ENCODE peak calls at places on chromosomes 4 and X, in five cellular contexts. One of them, this sample, is unnamed.
A peak's percentile ranks its signal among the peaks of the same experiment; 100 is the strongest.

GRCh38 chrX:131366387-131366786 is 77.3 kb upstream of the IGSF1 start:
- DNase-seq in activated T-helper 1 cell treated with anti-CD3 and anti-CD28 coated beads, Interleukin-2, amount 50 U/mL, for 16 hours: no peak
- DNase-seq in heart left ventricle: no peak
- DNase-seq in activated T-cell treated with anti-CD3 and anti-CD28 coated beads, Interleukin-2, amount 50 U/mL, for 24 hours: no peak
- DNase-seq in PC-9: no peak
- DNase-seq in this sample: no peak

GRCh38 chrX:124239911-124240310 is 92.5 kb upstream of the TEX13D start:
- DNase-seq in activated T-cell treated with anti-CD3 and anti-CD28 coated beads, Interleukin-2, amount 50 U/mL, for 24 hours: no peak
- DNase-seq in activated T-helper 1 cell treated with anti-CD3 and anti-CD28 coated beads, Interleukin-2, amount 50 U/mL, for 16 hours: no peak
- DNase-seq in PC-9: no peak
- DNase-seq in heart left ventricle: no peak
- DNase-seq in this sample: no peak

GRCh38 chrX:114615765-114616164 is 31.9 kb downstream of the HTR2C start:
- DNase-seq in activated T-helper 1 cell treated with anti-CD3 and anti-CD28 coated beads, Interleukin-2, amount 50 U/mL, for 16 hours: no peak
- DNase-seq in heart left ventricle: no peak
- DNase-seq in PC-9: no peak
- DNase-seq in activated T-cell treated with anti-CD3 and anti-CD28 coated beads, Interleukin-2, amount 50 U/mL, for 24 hours: no peak
- DNase-seq in this sample: no peak

GRCh38 chrX:16462912-16463311 is 187.0 kb upstream of the S100G start:
- DNase-seq in heart left ventricle: no peak
- DNase-seq in activated T-helper 1 cell treated with anti-CD3 and anti-CD28 coated beads, Interleukin-2, amount 50 U/mL, for 16 hours: no peak
- DNase-seq in PC-9: no peak
- DNase-seq in activated T-cell treated with anti-CD3 and anti-CD28 coated beads, Interleukin-2, amount 50 U/mL, for 24 hours: no peak
- DNase-seq in this sample: no peak

GRCh38 chr4:152536545-152537182 is 772 bp upstream of the FBXW7 start:
- DNase-seq in heart left ventricle: peak; percentile 28
- DNase-seq in activated T-cell treated with anti-CD3 and anti-CD28 coated beads, Interleukin-2, amount 50 U/mL, for 24 hours: no peak
- DNase-seq in PC-9: peak; percentile 35
- DNase-seq in activated T-helper 1 cell treated with anti-CD3 and anti-CD28 coated beads, Interleukin-2, amount 50 U/mL, for 16 hours: no peak
- DNase-seq in this sample: no peak

GRCh38 chr4:177938226-177938625 is 496.0 kb upstream of the AGA start:
- DNase-seq in activated T-helper 1 cell treated with anti-CD3 and anti-CD28 coated beads, Interleukin-2, amount 50 U/mL, for 16 hours: no peak
- DNase-seq in activated T-cell treated with anti-CD3 and anti-CD28 coated beads, Interleukin-2, amount 50 U/mL, for 24 hours: no peak
- DNase-seq in heart left ventricle: no peak
- DNase-seq in PC-9: no peak
- DNase-seq in this sample: no peak

GRCh38 chr4:125681240-125681639 is 366.5 kb downstream of the FAT4 start:
- DNase-seq in activated T-cell treated with anti-CD3 and anti-CD28 coated beads, Interleukin-2, amount 50 U/mL, for 24 hours: no peak
- DNase-seq in PC-9: no peak
- DNase-seq in activated T-helper 1 cell treated with anti-CD3 and anti-CD28 coated beads, Interleukin-2, amount 50 U/mL, for 16 hours: no peak
- DNase-seq in heart left ventricle: no peak
- DNase-seq in this sample: no peak

GRCh38 chrX:1564750-1565683 is 26.4 kb upstream of the AKAP17A start:
- DNase-seq in heart left ventricle: no peak
- DNase-seq in activated T-cell treated with anti-CD3 and anti-CD28 coated beads, Interleukin-2, amount 50 U/mL, for 24 hours: no peak
- DNase-seq in PC-9: no peak
- DNase-seq in activated T-helper 1 cell treated with anti-CD3 and anti-CD28 coated beads, Interleukin-2, amount 50 U/mL, for 16 hours: no peak
- DNase-seq in this sample: no peak

GRCh38 chr4:16530688-16531635 is 304.7 kb upstream of the TAPT1 start:
- DNase-seq in PC-9: no peak
- DNase-seq in activated T-cell treated with anti-CD3 and anti-CD28 coated beads, Interleukin-2, amount 50 U/mL, for 24 hours: no peak
- DNase-seq in activated T-helper 1 cell treated with anti-CD3 and anti-CD28 coated beads, Interleukin-2, amount 50 U/mL, for 16 hours: no peak
- DNase-seq in heart left ventricle: no peak
- DNase-seq in this sample: no peak

GRCh38 chr4:98603683-98604573 is 54.5 kb downstream of the TSPAN5 start:
- DNase-seq in PC-9: no peak
- DNase-seq in activated T-cell treated with anti-CD3 and anti-CD28 coated beads, Interleukin-2, amount 50 U/mL, for 24 hours: no peak
- DNase-seq in heart left ventricle: no peak
- DNase-seq in activated T-helper 1 cell treated with anti-CD3 and anti-CD28 coated beads, Interleukin-2, amount 50 U/mL, for 16 hours: no peak
- DNase-seq in this sample: no peak

GRCh38 chrX:149570668-149571067 is 16.6 kb downstream of the MAGEA9B start:
- DNase-seq in activated T-helper 1 cell treated with anti-CD3 and anti-CD28 coated beads, Interleukin-2, amount 50 U/mL, for 16 hours: no peak
- DNase-seq in heart left ventricle: no peak
- DNase-seq in PC-9: peak; percentile 95
- DNase-seq in activated T-cell treated with anti-CD3 and anti-CD28 coated beads, Interleukin-2, amount 50 U/mL, for 24 hours: no peak
- DNase-seq in this sample: peak; percentile 73

GRCh38 chrX:147803948-147804347 is 107.8 kb upstream of the FMR1 start:
- DNase-seq in activated T-helper 1 cell treated with anti-CD3 and anti-CD28 coated beads, Interleukin-2, amount 50 U/mL, for 16 hours: no peak
- DNase-seq in PC-9: no peak
- DNase-seq in heart left ventricle: no peak
- DNase-seq in activated T-cell treated with anti-CD3 and anti-CD28 coated beads, Interleukin-2, amount 50 U/mL, for 24 hours: no peak
- DNase-seq in this sample: no peak

GRCh38 chr4:103424853-103425252 is 226.7 kb upstream of the CENPE start:
- DNase-seq in activated T-cell treated with anti-CD3 and anti-CD28 coated beads, Interleukin-2, amount 50 U/mL, for 24 hours: no peak
- DNase-seq in heart left ventricle: no peak
- DNase-seq in activated T-helper 1 cell treated with anti-CD3 and anti-CD28 coated beads, Interleukin-2, amount 50 U/mL, for 16 hours: no peak
- DNase-seq in PC-9: peak; percentile 88
- DNase-seq in this sample: no peak

GRCh38 chr4:56400560-56400959 is 13.3 kb upstream of the AASDH start:
- DNase-seq in activated T-cell treated with anti-CD3 and anti-CD28 coated beads, Interleukin-2, amount 50 U/mL, for 24 hours: no peak
- DNase-seq in activated T-helper 1 cell treated with anti-CD3 and anti-CD28 coated beads, Interleukin-2, amount 50 U/mL, for 16 hours: no peak
- DNase-seq in heart left ventricle: no peak
- DNase-seq in PC-9: no peak
- DNase-seq in this sample: no peak

GRCh38 chrX:49198540-49199314 is 1.3 kb downstream of the SYP start:
- DNase-seq in PC-9: no peak
- DNase-seq in activated T-cell treated with anti-CD3 and anti-CD28 coated beads, Interleukin-2, amount 50 U/mL, for 24 hours: no peak
- DNase-seq in heart left ventricle: no peak
- DNase-seq in activated T-helper 1 cell treated with anti-CD3 and anti-CD28 coated beads, Interleukin-2, amount 50 U/mL, for 16 hours: no peak
- DNase-seq in this sample: no peak

GRCh38 chrX:154300815-154301214 is 5.2 kb downstream of the TKTL1 start:
- DNase-seq in activated T-helper 1 cell treated with anti-CD3 and anti-CD28 coated beads, Interleukin-2, amount 50 U/mL, for 16 hours: no peak
- DNase-seq in PC-9: no peak
- DNase-seq in activated T-cell treated with anti-CD3 and anti-CD28 coated beads, Interleukin-2, amount 50 U/mL, for 24 hours: no peak
- DNase-seq in heart left ventricle: no peak
- DNase-seq in this sample: no peak

GRCh38 chr4:76801621-76802545 is 96.1 kb downstream of the SOWAHB start:
- DNase-seq in heart left ventricle: peak; percentile 45
- DNase-seq in activated T-helper 1 cell treated with anti-CD3 and anti-CD28 coated beads, Interleukin-2, amount 50 U/mL, for 16 hours: no peak
- DNase-seq in activated T-cell treated with anti-CD3 and anti-CD28 coated beads, Interleukin-2, amount 50 U/mL, for 24 hours: no peak
- DNase-seq in PC-9: no peak
- DNase-seq in this sample: no peak

GRCh38 chr4:5632571-5632970 is 75.8 kb downstream of the EVC2 start:
- DNase-seq in PC-9: no peak
- DNase-seq in heart left ventricle: no peak
- DNase-seq in activated T-helper 1 cell treated with anti-CD3 and anti-CD28 coated beads, Interleukin-2, amount 50 U/mL, for 16 hours: no peak
- DNase-seq in activated T-cell treated with anti-CD3 and anti-CD28 coated beads, Interleukin-2, amount 50 U/mL, for 24 hours: no peak
- DNase-seq in this sample: peak; percentile 28

GRCh38 chr4:39044947-39045734 is 12.9 kb upstream of the TMEM156 start:
- DNase-seq in PC-9: no peak
- DNase-seq in heart left ventricle: no peak
- DNase-seq in activated T-cell treated with anti-CD3 and anti-CD28 coated beads, Interleukin-2, amount 50 U/mL, for 24 hours: no peak
- DNase-seq in activated T-helper 1 cell treated with anti-CD3 and anti-CD28 coated beads, Interleukin-2, amount 50 U/mL, for 16 hours: no peak
- DNase-seq in this sample: peak; percentile 42

GRCh38 chr4:139901516-139902327 is 236.1 kb downstream of the MGST2 start:
- DNase-seq in PC-9: no peak
- DNase-seq in activated T-helper 1 cell treated with anti-CD3 and anti-CD28 coated beads, Interleukin-2, amount 50 U/mL, for 16 hours: no peak
- DNase-seq in heart left ventricle: no peak
- DNase-seq in activated T-cell treated with anti-CD3 and anti-CD28 coated beads, Interleukin-2, amount 50 U/mL, for 24 hours: no peak
- DNase-seq in this sample: no peak

GRCh38 chrX:72018277-72019112 is 107.8 kb downstream of the NHSL2 start:
- DNase-seq in activated T-cell treated with anti-CD3 and anti-CD28 coated beads, Interleukin-2, amount 50 U/mL, for 24 hours: peak; percentile 87
- DNase-seq in activated T-helper 1 cell treated with anti-CD3 and anti-CD28 coated beads, Interleukin-2, amount 50 U/mL, for 16 hours: peak; percentile 61
- DNase-seq in heart left ventricle: peak; percentile 85
- DNase-seq in PC-9: peak; percentile 66
- DNase-seq in this sample: peak; percentile 82

GRCh38 chr4:125620066-125620850 is 305.5 kb downstream of the FAT4 start:
- DNase-seq in PC-9: no peak
- DNase-seq in activated T-cell treated with anti-CD3 and anti-CD28 coated beads, Interleukin-2, amount 50 U/mL, for 24 hours: no peak
- DNase-seq in heart left ventricle: no peak
- DNase-seq in activated T-helper 1 cell treated with anti-CD3 and anti-CD28 coated beads, Interleukin-2, amount 50 U/mL, for 16 hours: no peak
- DNase-seq in this sample: no peak

GRCh38 chrX:29478336-29479069 is 736.9 kb upstream of the MAGEB2 start:
- DNase-seq in heart left ventricle: no peak
- DNase-seq in activated T-cell treated with anti-CD3 and anti-CD28 coated beads, Interleukin-2, amount 50 U/mL, for 24 hours: no peak
- DNase-seq in PC-9: no peak
- DNase-seq in activated T-helper 1 cell treated with anti-CD3 and anti-CD28 coated beads, Interleukin-2, amount 50 U/mL, for 16 hours: no peak
- DNase-seq in this sample: peak; percentile 1

GRCh38 chr4:159071969-159072765 is 30.7 kb upstream of the RAPGEF2 start:
- DNase-seq in PC-9: no peak
- DNase-seq in heart left ventricle: no peak
- DNase-seq in activated T-cell treated with anti-CD3 and anti-CD28 coated beads, Interleukin-2, amount 50 U/mL, for 24 hours: no peak
- DNase-seq in activated T-helper 1 cell treated with anti-CD3 and anti-CD28 coated beads, Interleukin-2, amount 50 U/mL, for 16 hours: no peak
- DNase-seq in this sample: no peak

GRCh38 chr4:7417639-7418038 is 17.1 kb downstream of the PSAPL1 start:
- DNase-seq in activated T-helper 1 cell treated with anti-CD3 and anti-CD28 coated beads, Interleukin-2, amount 50 U/mL, for 16 hours: no peak
- DNase-seq in activated T-cell treated with anti-CD3 and anti-CD28 coated beads, Interleukin-2, amount 50 U/mL, for 24 hours: peak; percentile 3
- DNase-seq in PC-9: no peak
- DNase-seq in heart left ventricle: no peak
- DNase-seq in this sample: no peak

GRCh38 chr4:78656968-78657445 is 105.4 kb downstream of the ANXA3 start:
- DNase-seq in PC-9: no peak
- DNase-seq in activated T-helper 1 cell treated with anti-CD3 and anti-CD28 coated beads, Interleukin-2, amount 50 U/mL, for 16 hours: no peak
- DNase-seq in activated T-cell treated with anti-CD3 and anti-CD28 coated beads, Interleukin-2, amount 50 U/mL, for 24 hours: peak; percentile 36
- DNase-seq in heart left ventricle: peak; percentile 40
- DNase-seq in this sample: no peak

GRCh38 chr4:169268951-169269781 is 1.6 kb downstream of the SH3RF1 start:
- DNase-seq in PC-9: peak; percentile 67
- DNase-seq in activated T-helper 1 cell treated with anti-CD3 and anti-CD28 coated beads, Interleukin-2, amount 50 U/mL, for 16 hours: no peak
- DNase-seq in heart left ventricle: no peak
- DNase-seq in activated T-cell treated with anti-CD3 and anti-CD28 coated beads, Interleukin-2, amount 50 U/mL, for 24 hours: no peak
- DNase-seq in this sample: peak; percentile 92

GRCh38 chrX:24148535-24149345 is 789 bp upstream of the ZFX start:
- DNase-seq in activated T-helper 1 cell treated with anti-CD3 and anti-CD28 coated beads, Interleukin-2, amount 50 U/mL, for 16 hours: no peak
- DNase-seq in heart left ventricle: peak; percentile 16
- DNase-seq in activated T-cell treated with anti-CD3 and anti-CD28 coated beads, Interleukin-2, amount 50 U/mL, for 24 hours: no peak
- DNase-seq in PC-9: no peak
- DNase-seq in this sample: peak; percentile 42

GRCh38 chr4:156336516-156336915 is 382.9 kb upstream of the CTSO start:
- DNase-seq in heart left ventricle: no peak
- DNase-seq in activated T-cell treated with anti-CD3 and anti-CD28 coated beads, Interleukin-2, amount 50 U/mL, for 24 hours: no peak
- DNase-seq in activated T-helper 1 cell treated with anti-CD3 and anti-CD28 coated beads, Interleukin-2, amount 50 U/mL, for 16 hours: no peak
- DNase-seq in PC-9: no peak
- DNase-seq in this sample: no peak

GRCh38 chr4:102610007-102610406 is 108.8 kb downstream of the NFKB1 start:
- DNase-seq in activated T-cell treated with anti-CD3 and anti-CD28 coated beads, Interleukin-2, amount 50 U/mL, for 24 hours: no peak
- DNase-seq in heart left ventricle: no peak
- DNase-seq in PC-9: no peak
- DNase-seq in activated T-helper 1 cell treated with anti-CD3 and anti-CD28 coated beads, Interleukin-2, amount 50 U/mL, for 16 hours: no peak
- DNase-seq in this sample: no peak

GRCh38 chrX:65668362-65669310 is 1.2 kb downstream of the MSN start:
- DNase-seq in heart left ventricle: peak; percentile 82
- DNase-seq in activated T-helper 1 cell treated with anti-CD3 and anti-CD28 coated beads, Interleukin-2, amount 50 U/mL, for 16 hours: peak; percentile 24
- DNase-seq in PC-9: peak; percentile 68
- DNase-seq in activated T-cell treated with anti-CD3 and anti-CD28 coated beads, Interleukin-2, amount 50 U/mL, for 24 hours: peak; percentile 72
- DNase-seq in this sample: no peak